ENCODE peak calls at places on chromosome 1, in eight cellular contexts. R is left cardiac atrium; Y is T-cell; K is Panc1; T is left lung; F is activated B cell treated with CpG ODN at 0.5 μM for 24 hours; O is effector memory CD8-positive, alpha-beta T cell; L is left colon. V is an unnamed sample.

GRCh38 chr1:229316166-229316565 is 26.7 kb downstream of the CCSAP start:
- ATAC-seq in R (no peak), Y (no peak), K (no peak), T (no peak), F (no peak), O (no peak), L (no peak), V (no peak)

GRCh38 chr1:19169642-19170041 is 40.4 kb downstream of the UBR4 start:
- ATAC-seq in R (no peak), Y (no peak), K (no peak), T (no peak), F (peak; percentile 50), O (no peak), L (no peak), V (no peak)

GRCh38 chr1:99827970-99828369 is 22.2 kb upstream of the AGL start:
- ATAC-seq in R (no peak), Y (no peak), K (no peak), T (no peak), F (no peak), O (no peak), L (no peak), V (no peak)

GRCh38 chr1:163178628-163179027 is 24.1 kb downstream of the RGS5 start:
- ATAC-seq in R (no peak), Y (no peak), K (no peak), T (no peak), F (no peak), O (no peak), L (no peak), V (no peak)

GRCh38 chr1:26477446-26478152 is 5.4 kb downstream of the HMGN2 start:
- ATAC-seq in R (no peak), Y (no peak), K (no peak), T (no peak), F (no peak), O (no peak), L (no peak), V (no peak)

GRCh38 chr1:184792450-184792969 is 37.9 kb upstream of the EDEM3 start:
- ATAC-seq in R (peak; percentile 89), Y (no peak), K (peak; percentile 68), T (peak; percentile 91), F (no peak), O (peak; percentile 26), L (peak; percentile 92), V (peak; percentile 89)

GRCh38 chr1:206963119-206963712 is 7.0 kb downstream of the FCAMR start:
- ATAC-seq in R (no peak), Y (no peak), K (no peak), T (no peak), F (no peak), O (no peak), L (peak; percentile 62), V (no peak)

GRCh38 chr1:35334485-35334884 is 66.0 kb downstream of the ZMYM4 start:
- ATAC-seq in R (no peak), Y (no peak), K (no peak), T (no peak), F (no peak), O (no peak), L (no peak), V (no peak)

GRCh38 chr1:204169871-204170270 is 3.7 kb upstream of the REN start:
- ATAC-seq in R (no peak), Y (no peak), K (no peak), T (no peak), F (no peak), O (no peak), L (no peak), V (no peak)

GRCh38 chr1:89949991-89950624 is 44.8 kb upstream of the ZNF326 start:
- ATAC-seq in R (no peak), Y (no peak), K (no peak), T (no peak), F (no peak), O (no peak), L (peak; percentile 53), V (no peak)

GRCh38 chr1:24126023-24126671 is 14.2 kb upstream of the MYOM3 start:
- ATAC-seq in R (peak; percentile 87), Y (no peak), K (peak; percentile 50), T (no peak), F (no peak), O (no peak), L (no peak), V (no peak)

GRCh38 chr1:52632732-52633290 is at the start of gene SHISAL2A:
- ATAC-seq in R (peak; percentile 81), Y (peak; percentile 57), K (peak; percentile 66), T (peak; percentile 72), F (peak; percentile 15), O (peak; percentile 40), L (peak; percentile 62), V (peak; percentile 58)

GRCh38 chr1:237774246-237774645 is 116.5 kb downstream of the ZP4 start:
- ATAC-seq in R (no peak), Y (no peak), K (no peak), T (no peak), F (no peak), O (no peak), L (no peak), V (no peak)

GRCh38 chr1:180595966-180596365 is 35.9 kb upstream of the XPR1 start:
- ATAC-seq in R (no peak), Y (no peak), K (no peak), T (no peak), F (no peak), O (no peak), L (no peak), V (no peak)

V was measured in esophagus mucosa.